ENCODE peak calls at places on chromosomes 13 and 19, in eight cellular contexts. K is neural crest cell, C is testis, I is choroid plexus epithelial cell, V is cardiac muscle cell, W is A549, A is fibroblast of pulmonary artery, P is mesothelial cell of epicardium. Z is an unnamed sample.
A peak's percentile ranks its signal among the peaks of the same experiment; 100 is the strongest.

GRCh38 chr13:113209336-113209879 is at the start of gene CUL4A:
- DNase-seq in A (peak; percentile 64), P (peak; percentile 76), K (peak; percentile 66), I (peak; percentile 69), C (peak; percentile 84), W (peak; percentile 76), V (peak; percentile 82), Z (peak; percentile 67)

GRCh38 chr19:17942181-17942580 is 9.4 kb downstream of the CCDC124 start:
- DNase-seq in P (no peak), I (no peak), W (no peak), C (no peak), A (no peak), V (no peak), K (no peak), Z (no peak)

GRCh38 chr13:47933688-47934011 is 67.4 kb downstream of the SUCLA2 start:
- DNase-seq in P (no peak), K (no peak), A (peak; percentile 12), W (no peak), V (peak; percentile 30), I (peak; percentile 62), C (no peak), Z (no peak)

GRCh38 chr13:65966991-65967451 is 1263.1 kb downstream of the PCDH9 start:
- DNase-seq in C (peak; percentile 46), W (peak; percentile 66), K (no peak), P (no peak), V (peak; percentile 59), I (peak; percentile 76), A (peak; percentile 82), Z (no peak)

GRCh38 chr19:38989066-38989605 is 13.6 kb upstream of the FBXO17 start:
- DNase-seq in I (peak; percentile 21), C (peak; percentile 15), A (no peak), W (peak; percentile 55), P (peak; percentile 46), K (no peak), V (no peak), Z (no peak)

GRCh38 chr13:102800145-102801041 is 1.5 kb downstream of the BIVM start:
- DNase-seq in P (peak; percentile 85), V (peak; percentile 86), I (peak; percentile 82), A (peak; percentile 76), K (peak; percentile 80), W (peak; percentile 76), C (peak; percentile 78), Z (peak; percentile 84)

GRCh38 chr19:17338440-17339078 is 1.2 kb downstream of the GTPBP3 start:
- DNase-seq in P (no peak), V (no peak), K (no peak), W (no peak), A (no peak), I (no peak), C (no peak), Z (no peak)

GRCh38 chr13:97911311-97912138 is 42.0 kb upstream of the IPO5 start:
- DNase-seq in W (peak; percentile 36), V (peak; percentile 22), P (no peak), I (no peak), C (no peak), A (no peak), K (no peak), Z (no peak)

GRCh38 chr19:41928754-41929535 is 696 bp upstream of the ERFL start:
- DNase-seq in V (no peak), C (no peak), W (peak; percentile 53), P (no peak), K (no peak), A (no peak), I (no peak), Z (no peak)
- TF ChIP-seq CTCF in V (no peak), C (no peak), W (no peak), P (no peak), K (no peak), A (no peak), I (no peak), Z (peak; percentile 15)

GRCh38 chr19:45506246-45506990 is 861 bp upstream of the VASP start:
- DNase-seq in A (peak; percentile 90), W (peak; percentile 98), C (peak; percentile 96), P (peak; percentile 97), K (peak; percentile 91), V (peak; percentile 94), I (peak; percentile 92), Z (peak; percentile 87)
- TF ChIP-seq CTCF in A (peak; percentile 39), W (peak; percentile 81), C (no peak), P (no peak), K (peak; percentile 63), V (peak; percentile 61), I (peak; percentile 58), Z (peak; percentile 52)

GRCh38 chr19:35143231-35143715 is at the start of gene FXYD7:
- DNase-seq in V (no peak), P (no peak), C (no peak), K (no peak), W (no peak), A (no peak), I (no peak), Z (no peak)
- TF ChIP-seq CTCF in V (no peak), P (peak; percentile 59), C (no peak), K (peak; percentile 53), W (peak; percentile 1), A (no peak), I (no peak), Z (peak; percentile 35)

DNA sequence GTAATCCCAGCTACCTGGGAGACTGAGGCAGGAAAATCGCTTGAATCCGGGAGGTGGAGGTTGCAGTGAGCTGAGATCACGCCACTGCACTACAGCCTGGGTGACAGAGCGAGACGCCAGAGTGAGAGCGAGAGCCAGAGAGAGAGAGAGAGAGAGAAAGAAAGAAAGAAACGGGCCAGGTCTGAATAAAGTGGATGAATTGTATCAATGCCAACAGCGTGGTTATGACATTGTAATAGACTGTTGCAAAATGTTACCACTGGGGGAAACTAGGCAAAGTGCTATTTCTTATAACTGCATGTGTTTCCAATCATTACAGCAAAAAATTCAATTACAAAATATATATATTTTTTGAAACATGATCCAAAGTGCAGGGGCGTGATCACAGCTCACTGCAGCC is 11.8 kb upstream of the BTBD2 start:
- DNase-seq in W (no peak), A (peak; percentile 88), P (no peak), C (no peak), K (no peak), I (peak; percentile 82), V (peak; percentile 89), Z (no peak)
- TF ChIP-seq CTCF in W (no peak), A (no peak), P (no peak), C (peak; percentile 20), K (no peak), I (peak; percentile 20), V (no peak), Z (no peak)

GRCh38 chr19:41997851-41998229 is 3.8 kb upstream of the ATP1A3 start:
- DNase-seq in P (no peak), I (no peak), W (no peak), C (no peak), A (no peak), K (no peak), V (no peak), Z (no peak)

GRCh38 chr19:41997121-41997850 is 3.3 kb upstream of the ATP1A3 start:
- DNase-seq in C (peak; percentile 60), V (peak; percentile 47), I (peak; percentile 45), K (peak; percentile 61), W (peak; percentile 69), P (peak; percentile 72), A (peak; percentile 48), Z (peak; percentile 58)

GRCh38 chr19:41998246-41999020 is 4.4 kb upstream of the ATP1A3 start:
- DNase-seq in K (peak; percentile 72), W (peak; percentile 74), V (peak; percentile 45), P (peak; percentile 67), I (peak; percentile 53), C (peak; percentile 48), A (peak; percentile 29), Z (peak; percentile 56)

GRCh38 chr19:41999878-42000208 is 5.8 kb upstream of the ATP1A3 start:
- DNase-seq in K (no peak), A (no peak), C (no peak), V (no peak), I (no peak), W (no peak), P (no peak), Z (no peak)

GRCh38 chr19:41999071-41999877 is 5.2 kb upstream of the ATP1A3 start:
- DNase-seq in A (no peak), C (no peak), W (peak; percentile 54), I (no peak), K (no peak), V (no peak), P (no peak), Z (no peak)
- TF ChIP-seq CTCF in A (no peak), C (no peak), W (no peak), I (no peak), K (no peak), V (no peak), P (no peak), Z (no peak)

DNA sequence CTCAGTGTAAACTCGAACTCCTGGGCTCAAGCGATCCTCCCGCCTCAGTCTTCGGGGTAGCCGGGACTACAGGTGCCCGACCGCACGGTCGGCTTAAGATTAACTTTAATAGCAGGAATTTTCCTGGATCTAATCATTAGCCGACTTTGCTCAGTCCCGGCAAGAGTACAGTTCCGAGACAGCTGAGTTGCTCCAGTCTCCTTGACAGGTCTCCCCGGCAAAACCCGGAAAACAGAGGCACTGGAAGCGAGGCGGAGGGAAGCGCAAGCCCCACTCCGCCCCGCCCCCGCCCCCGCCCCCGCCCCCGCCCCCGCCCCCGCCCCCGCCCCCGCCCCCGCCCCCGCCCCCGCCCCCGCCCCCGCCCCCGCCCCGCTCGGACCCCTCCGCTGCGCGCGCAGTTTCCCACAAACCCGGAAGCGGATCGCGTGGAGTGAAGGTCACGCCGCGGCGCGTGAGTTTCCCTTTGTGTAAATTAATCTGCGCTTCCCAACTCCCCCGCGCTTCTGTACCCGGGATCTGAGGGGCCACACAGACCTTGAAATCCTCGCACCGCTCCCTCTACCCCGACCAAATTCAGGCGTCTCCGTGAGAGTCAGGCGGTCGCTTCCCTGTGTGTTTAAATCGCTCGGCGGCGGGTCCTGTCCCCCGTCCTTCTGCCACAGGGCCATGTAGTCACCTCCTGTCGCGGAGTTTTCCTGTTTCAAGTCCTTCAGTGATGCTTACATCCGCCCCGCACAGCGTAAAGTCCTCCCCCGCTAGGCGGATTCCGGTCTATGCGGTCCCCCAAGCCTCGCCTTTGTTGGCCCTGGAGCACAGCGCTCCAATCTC is at the start of gene ZNF480:
- DNase-seq in K (peak; percentile 63), C (peak; percentile 87), V (peak; percentile 81), I (peak; percentile 79), P (peak; percentile 83), W (peak; percentile 82), A (peak; percentile 77), Z (peak; percentile 59)
- TF ChIP-seq CTCF in K (peak; percentile 32), C (no peak), V (peak; percentile 15), I (peak; percentile 29), P (no peak), W (no peak), A (peak; percentile 8), Z (peak; percentile 13)

Z was measured in progenitor cell of endocrine pancreas.